ENCODE peak calls at places on chromosomes 11 and 22, in nine cellular contexts. One of them, this sample, is unnamed.

GRCh38 chr22:49305215-49305965 is 522.3 kb downstream of the BRD1 start:
- DNase-seq in substantia nigra: peak; percentile 49
- DNase-seq in effector memory CD8-positive, alpha-beta T cell: peak; percentile 44
- DNase-seq in posterior cingulate gyrus: peak; percentile 86
- DNase-seq in kidney epithelial cell: no peak
- DNase-seq in activated naive CD4-positive, alpha-beta T cell treated with Interleukin-2 at 50 U/mL for 16 hours: peak; percentile 53
- DNase-seq in GOT3: no peak
- DNase-seq in heart left ventricle: peak; percentile 85
- DNase-seq in brain microvascular endothelial cell: no peak
- DNase-seq in this sample: peak; percentile 73

GRCh38 chr22:37672920-37673453 is 2.4 kb upstream of the LGALS1 start:
- DNase-seq in substantia nigra: no peak
- DNase-seq in effector memory CD8-positive, alpha-beta T cell: no peak
- DNase-seq in posterior cingulate gyrus: no peak
- DNase-seq in kidney epithelial cell: no peak
- DNase-seq in activated naive CD4-positive, alpha-beta T cell treated with Interleukin-2 at 50 U/mL for 16 hours: no peak
- DNase-seq in GOT3: no peak
- DNase-seq in heart left ventricle: no peak
- DNase-seq in brain microvascular endothelial cell: no peak
- DNase-seq in this sample: no peak

GRCh38 chr11:90134420-90135003 is at the start of gene NAALAD2:
- DNase-seq in substantia nigra: peak; percentile 40
- DNase-seq in effector memory CD8-positive, alpha-beta T cell: no peak
- DNase-seq in posterior cingulate gyrus: peak; percentile 60
- DNase-seq in kidney epithelial cell: no peak
- DNase-seq in activated naive CD4-positive, alpha-beta T cell treated with Interleukin-2 at 50 U/mL for 16 hours: no peak
- DNase-seq in GOT3: no peak
- DNase-seq in heart left ventricle: peak; percentile 73
- DNase-seq in brain microvascular endothelial cell: peak; percentile 22
- DNase-seq in this sample: peak; percentile 20

GRCh38 chr11:95831198-95831883 is 41.0 kb downstream of the CEP57 start:
- DNase-seq in substantia nigra: no peak
- DNase-seq in effector memory CD8-positive, alpha-beta T cell: no peak
- DNase-seq in posterior cingulate gyrus: no peak
- DNase-seq in kidney epithelial cell: peak; percentile 71
- DNase-seq in activated naive CD4-positive, alpha-beta T cell treated with Interleukin-2 at 50 U/mL for 16 hours: no peak
- DNase-seq in GOT3: no peak
- DNase-seq in heart left ventricle: no peak
- DNase-seq in brain microvascular endothelial cell: peak; percentile 31
- DNase-seq in this sample: no peak

GRCh38 chr22:42788466-42788865 is 67.8 kb upstream of the A4GALT start:
- DNase-seq in substantia nigra: no peak
- DNase-seq in effector memory CD8-positive, alpha-beta T cell: no peak
- DNase-seq in posterior cingulate gyrus: no peak
- DNase-seq in kidney epithelial cell: no peak
- DNase-seq in activated naive CD4-positive, alpha-beta T cell treated with Interleukin-2 at 50 U/mL for 16 hours: no peak
- DNase-seq in GOT3: no peak
- DNase-seq in heart left ventricle: no peak
- DNase-seq in brain microvascular endothelial cell: no peak
- DNase-seq in this sample: no peak

GRCh38 chr11:2804701-2805387 is 80.7 kb downstream of the CDKN1C start:
- DNase-seq in substantia nigra: no peak
- DNase-seq in effector memory CD8-positive, alpha-beta T cell: no peak
- DNase-seq in posterior cingulate gyrus: peak; percentile 2
- DNase-seq in kidney epithelial cell: no peak
- DNase-seq in activated naive CD4-positive, alpha-beta T cell treated with Interleukin-2 at 50 U/mL for 16 hours: no peak
- DNase-seq in GOT3: no peak
- DNase-seq in heart left ventricle: peak; percentile 73
- DNase-seq in brain microvascular endothelial cell: no peak
- DNase-seq in this sample: no peak

GRCh38 chr11:79039122-79039521 is 401.7 kb downstream of the TENM4 start:
- DNase-seq in substantia nigra: no peak
- DNase-seq in effector memory CD8-positive, alpha-beta T cell: no peak
- DNase-seq in posterior cingulate gyrus: peak; percentile 11
- DNase-seq in kidney epithelial cell: no peak
- DNase-seq in activated naive CD4-positive, alpha-beta T cell treated with Interleukin-2 at 50 U/mL for 16 hours: no peak
- DNase-seq in GOT3: no peak
- DNase-seq in heart left ventricle: no peak
- DNase-seq in brain microvascular endothelial cell: no peak
- DNase-seq in this sample: no peak

GRCh38 chr11:33704240-33705002 is 3.8 kb upstream of the C11orf91 start:
- DNase-seq in substantia nigra: no peak
- DNase-seq in effector memory CD8-positive, alpha-beta T cell: no peak
- DNase-seq in posterior cingulate gyrus: no peak
- DNase-seq in kidney epithelial cell: no peak
- DNase-seq in activated naive CD4-positive, alpha-beta T cell treated with Interleukin-2 at 50 U/mL for 16 hours: no peak
- DNase-seq in GOT3: no peak
- DNase-seq in heart left ventricle: no peak
- DNase-seq in brain microvascular endothelial cell: no peak
- DNase-seq in this sample: no peak

GRCh38 chr11:114237321-114238280 is 58.6 kb upstream of the NNMT start:
- DNase-seq in substantia nigra: no peak
- DNase-seq in effector memory CD8-positive, alpha-beta T cell: no peak
- DNase-seq in posterior cingulate gyrus: no peak
- DNase-seq in kidney epithelial cell: no peak
- DNase-seq in activated naive CD4-positive, alpha-beta T cell treated with Interleukin-2 at 50 U/mL for 16 hours: no peak
- DNase-seq in GOT3: no peak
- DNase-seq in heart left ventricle: no peak
- DNase-seq in brain microvascular endothelial cell: no peak
- DNase-seq in this sample: no peak

GRCh38 chr22:36032611-36033010 is 4.0 kb upstream of the RBFOX2 start:
- DNase-seq in substantia nigra: no peak
- DNase-seq in effector memory CD8-positive, alpha-beta T cell: no peak
- DNase-seq in posterior cingulate gyrus: no peak
- DNase-seq in kidney epithelial cell: no peak
- DNase-seq in activated naive CD4-positive, alpha-beta T cell treated with Interleukin-2 at 50 U/mL for 16 hours: no peak
- DNase-seq in GOT3: no peak
- DNase-seq in heart left ventricle: no peak
- DNase-seq in brain microvascular endothelial cell: no peak
- DNase-seq in this sample: no peak

GRCh38 chr22:44391481-44392445 is 79.0 kb upstream of the SHISAL1 start:
- DNase-seq in substantia nigra: no peak
- DNase-seq in effector memory CD8-positive, alpha-beta T cell: no peak
- DNase-seq in posterior cingulate gyrus: no peak
- DNase-seq in kidney epithelial cell: no peak
- DNase-seq in activated naive CD4-positive, alpha-beta T cell treated with Interleukin-2 at 50 U/mL for 16 hours: no peak
- DNase-seq in GOT3: no peak
- DNase-seq in heart left ventricle: peak; percentile 26
- DNase-seq in brain microvascular endothelial cell: no peak
- DNase-seq in this sample: no peak

GRCh38 chr11:126781942-126782341 is 218.6 kb downstream of the KIRREL3 start:
- DNase-seq in substantia nigra: no peak
- DNase-seq in effector memory CD8-positive, alpha-beta T cell: no peak
- DNase-seq in posterior cingulate gyrus: no peak
- DNase-seq in kidney epithelial cell: no peak
- DNase-seq in activated naive CD4-positive, alpha-beta T cell treated with Interleukin-2 at 50 U/mL for 16 hours: no peak
- DNase-seq in GOT3: no peak
- DNase-seq in heart left ventricle: no peak
- DNase-seq in brain microvascular endothelial cell: no peak
- DNase-seq in this sample: no peak

GRCh38 chr22:44337658-44338004 is 24.9 kb upstream of the SHISAL1 start:
- DNase-seq in substantia nigra: no peak
- DNase-seq in effector memory CD8-positive, alpha-beta T cell: no peak
- DNase-seq in posterior cingulate gyrus: peak; percentile 66
- DNase-seq in kidney epithelial cell: no peak
- DNase-seq in activated naive CD4-positive, alpha-beta T cell treated with Interleukin-2 at 50 U/mL for 16 hours: no peak
- DNase-seq in GOT3: no peak
- DNase-seq in heart left ventricle: no peak
- DNase-seq in brain microvascular endothelial cell: peak; percentile 62
- DNase-seq in this sample: peak; percentile 36

GRCh38 chr11:44711772-44712608 is 14.8 kb upstream of the TSPAN18 start:
- DNase-seq in substantia nigra: no peak
- DNase-seq in effector memory CD8-positive, alpha-beta T cell: no peak
- DNase-seq in posterior cingulate gyrus: no peak
- DNase-seq in kidney epithelial cell: no peak
- DNase-seq in activated naive CD4-positive, alpha-beta T cell treated with Interleukin-2 at 50 U/mL for 16 hours: no peak
- DNase-seq in GOT3: no peak
- DNase-seq in heart left ventricle: no peak
- DNase-seq in brain microvascular endothelial cell: no peak
- DNase-seq in this sample: no peak

GRCh38 chr22:40367342-40367741 is 3.1 kb upstream of the SGSM3 start:
- DNase-seq in substantia nigra: no peak
- DNase-seq in effector memory CD8-positive, alpha-beta T cell: no peak
- DNase-seq in posterior cingulate gyrus: no peak
- DNase-seq in kidney epithelial cell: no peak
- DNase-seq in activated naive CD4-positive, alpha-beta T cell treated with Interleukin-2 at 50 U/mL for 16 hours: no peak
- DNase-seq in GOT3: no peak
- DNase-seq in heart left ventricle: no peak
- DNase-seq in brain microvascular endothelial cell: no peak
- DNase-seq in this sample: no peak

GRCh38 chr11:1238767-1239595 is 16.1 kb downstream of the MUC5B start:
- DNase-seq in substantia nigra: no peak
- DNase-seq in effector memory CD8-positive, alpha-beta T cell: no peak
- DNase-seq in posterior cingulate gyrus: no peak
- DNase-seq in kidney epithelial cell: no peak
- DNase-seq in activated naive CD4-positive, alpha-beta T cell treated with Interleukin-2 at 50 U/mL for 16 hours: no peak
- DNase-seq in GOT3: no peak
- DNase-seq in heart left ventricle: no peak
- DNase-seq in brain microvascular endothelial cell: no peak
- DNase-seq in this sample: no peak